ENCODE peak calls at places on chromosome 15, in five cellular contexts. One of them, this sample, is unnamed.

GRCh38 chr15:75347222-75348033 is 589 bp downstream of the NEIL1 start:
- DNase-seq in progenitor cell of endocrine pancreas: peak; percentile 43
- DNase-seq in hypothalamus: peak; percentile 70
- DNase-seq in nephron progenitor cell: peak; percentile 67
- DNase-seq in NCI-H69: peak; percentile 40
- DNase-seq in this sample: peak; percentile 62

GRCh38 chr15:42131826-42132806 is 24.3 kb downstream of the PLA2G4F start:
- DNase-seq in progenitor cell of endocrine pancreas: no peak
- DNase-seq in hypothalamus: no peak
- DNase-seq in nephron progenitor cell: no peak
- DNase-seq in NCI-H69: peak; percentile 78
- DNase-seq in this sample: no peak

GRCh38 chr15:41917767-41918430 is 24.0 kb upstream of the SPTBN5 start:
- DNase-seq in progenitor cell of endocrine pancreas: no peak
- DNase-seq in hypothalamus: no peak
- DNase-seq in nephron progenitor cell: no peak
- DNase-seq in NCI-H69: no peak
- DNase-seq in this sample: no peak

GRCh38 chr15:35757790-35758189 is 211.8 kb upstream of the DPH6 start:
- DNase-seq in progenitor cell of endocrine pancreas: no peak
- DNase-seq in hypothalamus: no peak
- DNase-seq in nephron progenitor cell: no peak
- DNase-seq in NCI-H69: peak; percentile 99
- DNase-seq in this sample: no peak

GRCh38 chr15:29854413-29854812 is 32.1 kb upstream of the TJP1 start:
- DNase-seq in progenitor cell of endocrine pancreas: no peak
- DNase-seq in hypothalamus: no peak
- DNase-seq in nephron progenitor cell: no peak
- DNase-seq in NCI-H69: no peak
- DNase-seq in this sample: peak; percentile 67

GRCh38 chr15:82851981-82852511 is 42.6 kb downstream of the WHAMM start:
- DNase-seq in progenitor cell of endocrine pancreas: no peak
- DNase-seq in hypothalamus: no peak
- DNase-seq in nephron progenitor cell: no peak
- DNase-seq in NCI-H69: no peak
- DNase-seq in this sample: no peak

GRCh38 chr15:67433495-67434099 is 87.3 kb upstream of the C15orf61 start:
- DNase-seq in progenitor cell of endocrine pancreas: no peak
- DNase-seq in hypothalamus: no peak
- DNase-seq in nephron progenitor cell: peak; percentile 60
- DNase-seq in NCI-H69: peak; percentile 67
- DNase-seq in this sample: no peak

GRCh38 chr15:80779658-80780415 is 667 bp downstream of the CEMIP start:
- DNase-seq in progenitor cell of endocrine pancreas: no peak
- DNase-seq in hypothalamus: peak; percentile 8
- DNase-seq in nephron progenitor cell: peak; percentile 30
- DNase-seq in NCI-H69: peak; percentile 85
- DNase-seq in this sample: no peak

GRCh38 chr15:60520825-60521368 is 42.0 kb upstream of the ICE2 start:
- DNase-seq in progenitor cell of endocrine pancreas: peak; percentile 58
- DNase-seq in hypothalamus: no peak
- DNase-seq in nephron progenitor cell: peak; percentile 79
- DNase-seq in NCI-H69: peak; percentile 81
- DNase-seq in this sample: no peak

GRCh38 chr15:98713585-98714001 is 65.3 kb downstream of the IGF1R start:
- DNase-seq in progenitor cell of endocrine pancreas: no peak
- DNase-seq in hypothalamus: no peak
- DNase-seq in nephron progenitor cell: no peak
- DNase-seq in NCI-H69: no peak
- DNase-seq in this sample: no peak

GRCh38 chr15:65642588-65642987 is 20.9 kb downstream of the SLC24A1 start:
- DNase-seq in progenitor cell of endocrine pancreas: no peak
- DNase-seq in hypothalamus: no peak
- DNase-seq in nephron progenitor cell: no peak
- DNase-seq in NCI-H69: no peak
- DNase-seq in this sample: no peak

GRCh38 chr15:51267714-51268105 is 70.7 kb downstream of the CYP19A1 start:
- DNase-seq in progenitor cell of endocrine pancreas: no peak
- DNase-seq in hypothalamus: peak; percentile 25
- DNase-seq in nephron progenitor cell: peak; percentile 22
- DNase-seq in NCI-H69: peak; percentile 79
- DNase-seq in this sample: no peak

GRCh38 chr15:95134306-95135100 is 903.1 kb downstream of the MCTP2 start:
- DNase-seq in progenitor cell of endocrine pancreas: no peak
- DNase-seq in hypothalamus: no peak
- DNase-seq in nephron progenitor cell: no peak
- DNase-seq in NCI-H69: no peak
- DNase-seq in this sample: no peak

GRCh38 chr15:72155021-72155621 is 36.9 kb downstream of the SENP8 start:
- DNase-seq in progenitor cell of endocrine pancreas: no peak
- DNase-seq in hypothalamus: peak; percentile 76
- DNase-seq in nephron progenitor cell: no peak
- DNase-seq in NCI-H69: peak; percentile 88
- DNase-seq in this sample: no peak